ENCODE peak calls at places on chromosomes 12 and 14, in four cellular contexts. L is foreskin keratinocyte, O is AG09309, R is tibial artery. Q is an unnamed sample.

GRCh38 chr14:89365071-89365801 is 51.8 kb downstream of the FOXN3 start:
- DNase-seq in L (no peak), O (no peak), R (no peak), Q (peak)

GRCh38 chr12:52004042-52004648 is 2.6 kb upstream of the TAMALIN start:
- DNase-seq in L (peak), O (no peak), R (no peak), Q (no peak)

GRCh38 chr14:53539489-53540126 is 386.5 kb upstream of the DDHD1 start:
- DNase-seq in L (peak), O (peak), R (peak), Q (no peak)

GRCh38 chr12:53172352-53172751 is 8.2 kb upstream of the ZNF740 start:
- DNase-seq in L (no peak), O (peak), R (no peak), Q (no peak)

GRCh38 chr12:91565246-91565645 is 382.6 kb upstream of the DCN start:
- DNase-seq in L (peak), O (no peak), R (no peak), Q (no peak)

GRCh38 chr12:18859400-18859799 is 121.5 kb downstream of the CAPZA3 start:
- DNase-seq in L (no peak), O (no peak), R (no peak), Q (no peak)

GRCh38 chr12:24948816-24949722 is at the start of gene BCAT1:
- DNase-seq in L (peak), O (peak), R (peak), Q (peak)

GRCh38 chr12:50600364-50600763 is 95.6 kb downstream of the DIP2B start:
- DNase-seq in L (no peak), O (no peak), R (no peak), Q (no peak)

GRCh38 chr14:64715628-64716412 is 11.6 kb downstream of the PLEKHG3 start:
- DNase-seq in L (peak), O (no peak), R (peak), Q (no peak)

GRCh38 chr12:12882288-12882687 is 9.1 kb upstream of the GPRC5A start:
- DNase-seq in L (no peak), O (no peak), R (no peak), Q (no peak)

GRCh38 chr14:36817071-36817930 is 155.6 kb downstream of the PAX9 start:
- DNase-seq in L (no peak), O (no peak), R (no peak), Q (no peak)

GRCh38 chr12:3753549-3754284 is 808 bp upstream of the CRACR2A start:
- DNase-seq in L (no peak), O (no peak), R (no peak), Q (peak)

GRCh38 chr14:51604078-51604477 is 47.6 kb upstream of the FRMD6 start:
- DNase-seq in L (peak), O (peak), R (no peak), Q (no peak)

GRCh38 chr12:91144053-91144452 is 32.8 kb upstream of the LUM start:
- DNase-seq in L (peak), O (no peak), R (no peak), Q (no peak)

GRCh38 chr14:103058209-103059055 is 1.1 kb upstream of the CDC42BPB start:
- DNase-seq in L (peak), O (no peak), R (peak), Q (no peak)

GRCh38 chr12:66014818-66015217 is 115.7 kb downstream of the LLPH start:
- DNase-seq in L (peak), O (peak), R (no peak), Q (no peak)

GRCh38 chr14:46661728-46662127 is 10.1 kb upstream of the RPL10L start:
- DNase-seq in L (no peak), O (no peak), R (no peak), Q (no peak)

GRCh38 chr12:93245543-93245942 is 132.2 kb upstream of the NUDT4 start:
- DNase-seq in L (no peak), O (no peak), R (no peak), Q (no peak)

GRCh38 chr12:14849664-14850063 is 6.3 kb upstream of the ART4 start:
- DNase-seq in L (peak), O (no peak), R (no peak), Q (no peak)

GRCh38 chr12:124007810-124008570 is 35.0 kb downstream of the ZNF664 start:
- DNase-seq in L (no peak), O (no peak), R (no peak), Q (no peak)

GRCh38 chr14:32010561-32011188 is 66.4 kb upstream of the ARHGAP5 start:
- DNase-seq in L (peak), O (no peak), R (no peak), Q (no peak)

GRCh38 chr12:90854136-90854689 is 100.8 kb downstream of the CCER1 start:
- DNase-seq in L (peak), O (peak), R (no peak), Q (no peak)

GRCh38 chr14:84785997-84786396 is 743.9 kb upstream of the FLRT2 start:
- DNase-seq in L (no peak), O (no peak), R (no peak), Q (no peak)

GRCh38 chr14:101064121-101064661 is 160.7 kb upstream of the RTL1 start:
- DNase-seq in L (no peak), O (no peak), R (peak), Q (peak)

GRCh38 chr14:32913725-32914124 is 25.0 kb upstream of the NPAS3 start:
- DNase-seq in L (peak), O (no peak), R (no peak), Q (no peak)

GRCh38 chr14:62168564-62169155 is 406.4 kb downstream of the SNAPC1 start:
- DNase-seq in L (no peak), O (no peak), R (no peak), Q (no peak)

GRCh38 chr12:96049096-96049495 is 13.7 kb upstream of the LTA4H start:
- DNase-seq in L (no peak), O (no peak), R (no peak), Q (no peak)

GRCh38 chr14:75188520-75189267 is 12.3 kb upstream of the TMED10 start:
- DNase-seq in L (no peak), O (no peak), R (no peak), Q (peak)

GRCh38 chr12:21650997-21651396 is 6.6 kb downstream of the LDHB start:
- DNase-seq in L (no peak), O (no peak), R (no peak), Q (no peak)

GRCh38 chr12:48602192-48602989 is 32.5 kb upstream of the LALBA start:
- DNase-seq in L (peak), O (no peak), R (no peak), Q (no peak)

GRCh38 chr12:14904854-14905253 is 19.2 kb upstream of the MGP start:
- DNase-seq in L (no peak), O (no peak), R (no peak), Q (no peak)

GRCh38 chr12:114784526-114784925 is 100.6 kb upstream of the TBX3 start:
- DNase-seq in L (no peak), O (no peak), R (no peak), Q (no peak)

DNA sequence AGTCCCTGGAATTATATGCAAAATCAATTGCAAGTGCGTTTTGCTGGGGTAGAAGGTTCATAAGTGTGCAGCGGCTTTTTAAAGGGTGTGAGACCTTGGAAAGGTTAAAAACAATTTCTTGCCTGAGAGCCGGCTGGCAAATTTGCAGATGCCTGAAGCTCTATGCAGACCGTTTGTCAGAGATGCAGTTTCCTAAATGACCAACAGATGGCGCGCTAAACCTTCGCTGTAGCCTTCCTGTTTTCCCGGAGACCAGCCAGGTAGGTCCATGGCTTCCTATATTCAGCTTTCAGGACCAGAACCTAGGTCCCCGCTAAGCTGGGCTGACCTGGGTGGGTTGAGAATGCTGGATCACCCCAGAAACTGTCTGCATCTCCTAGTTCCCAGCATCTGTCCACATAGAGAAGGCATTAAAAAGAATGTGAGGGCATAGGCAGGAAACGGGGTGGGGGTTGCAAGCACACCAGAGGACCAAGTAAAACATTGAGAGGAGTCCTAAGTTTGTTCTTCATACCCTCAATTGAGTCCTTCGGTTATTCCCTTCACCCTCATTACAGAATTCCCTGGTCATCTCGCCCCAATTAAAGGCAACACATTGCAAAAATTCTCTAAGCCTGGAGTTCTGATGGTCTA is 5.7 kb upstream of the NOS1 start:
- DNase-seq in L (peak), O (peak), R (peak), Q (no peak)
- TF ChIP-seq CTCF in L (peak), O (peak), R (peak), Q (peak)

DNA sequence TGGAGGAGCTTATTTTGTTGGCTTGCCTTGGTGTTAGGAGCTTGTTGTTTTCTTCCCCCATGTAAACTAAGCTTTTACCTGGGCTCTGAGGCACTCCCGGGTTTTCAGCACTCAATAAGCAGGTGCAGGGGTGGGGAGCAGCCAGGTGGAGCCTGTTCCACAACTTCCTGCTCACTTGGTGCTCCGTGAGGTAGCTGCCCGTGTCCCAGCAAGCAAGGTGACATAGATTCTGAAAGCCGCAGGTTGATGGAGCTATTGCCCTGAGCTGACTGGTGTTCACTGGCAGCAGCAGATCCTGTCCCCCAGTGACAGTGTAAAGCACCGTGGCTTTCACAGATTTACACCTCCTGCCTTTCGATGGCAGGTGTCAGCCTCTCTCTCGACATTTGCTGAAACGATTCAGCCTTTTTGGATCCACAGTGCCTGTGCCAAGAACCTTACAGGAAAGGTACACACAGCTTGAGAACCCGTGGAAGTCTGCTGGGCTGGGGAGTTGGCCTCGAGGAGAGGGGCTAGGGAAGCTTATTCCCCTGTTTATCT is 295.7 kb upstream of the FKBP4 start:
- DNase-seq in L (no peak), O (no peak), R (no peak), Q (no peak)
- TF ChIP-seq CTCF in L (no peak), O (no peak), R (no peak), Q (no peak)

GRCh38 chr12:69649529-69649928 is 38.8 kb upstream of the LRRC10 start:
- DNase-seq in L (no peak), O (no peak), R (no peak), Q (no peak)
- TF ChIP-seq CTCF in L (no peak), O (no peak), R (no peak), Q (no peak)

DNA sequence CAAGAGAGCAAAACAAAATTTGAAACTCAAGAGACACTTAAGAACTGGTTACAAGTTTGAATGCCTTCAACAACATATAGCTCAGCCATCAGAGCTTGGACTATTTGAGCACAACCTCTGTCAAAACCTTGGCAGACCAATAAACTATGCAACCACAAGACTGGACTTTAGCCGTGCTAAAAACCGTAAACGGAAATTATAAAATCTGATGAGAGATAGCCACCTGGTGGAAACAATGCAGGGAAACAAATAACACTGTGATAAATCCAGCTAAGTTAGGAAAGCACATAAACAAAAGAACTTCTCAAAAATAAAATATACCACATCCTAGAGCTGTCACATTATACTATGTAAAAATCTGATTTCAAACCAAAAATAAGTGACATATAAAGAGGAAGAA is 1074.2 kb upstream of the NOVA1 start:
- DNase-seq in L (no peak), O (no peak), R (no peak), Q (no peak)
- TF ChIP-seq CTCF in L (no peak), O (no peak), R (no peak), Q (no peak)

DNA sequence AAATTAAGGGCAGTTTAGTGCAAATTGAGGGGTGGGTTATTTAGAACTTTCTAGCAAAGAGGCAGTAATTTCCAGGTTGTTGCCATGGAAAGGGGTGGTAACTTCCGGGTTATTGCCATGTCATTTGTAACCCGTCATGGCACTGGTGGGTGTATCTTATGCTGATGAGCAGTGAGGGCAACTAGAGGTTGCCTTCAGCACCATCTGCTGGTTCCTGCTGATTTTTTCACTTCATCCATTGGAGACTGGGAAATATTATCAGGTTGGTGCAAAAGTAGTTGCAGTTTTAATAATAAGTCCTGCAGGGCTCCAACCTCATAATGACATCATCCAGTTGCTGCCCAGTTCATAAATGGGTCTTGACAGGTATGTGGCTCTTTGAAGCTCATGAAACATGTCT is 24.4 kb upstream of the SERPINA4 start:
- DNase-seq in L (peak), O (no peak), R (no peak), Q (no peak)
- TF ChIP-seq CTCF in L (peak), O (peak), R (no peak), Q (no peak)

GRCh38 chr12:6960291-6961277 is 9.4 kb downstream of the PTPN6 start:
- DNase-seq in L (no peak), O (no peak), R (peak), Q (no peak)
- TF ChIP-seq CTCF in L (no peak), O (peak), R (no peak), Q (peak)

GRCh38 chr14:73785834-73786631 is 65.6 kb upstream of the PTGR2 start:
- DNase-seq in L (peak), O (peak), R (peak), Q (peak)
- TF ChIP-seq CTCF in L (peak), O (peak), R (peak), Q (peak)

GRCh38 chr12:106954462-106955376 is 988 bp upstream of the TMEM263 start:
- DNase-seq in L (no peak), O (no peak), R (peak), Q (no peak)

GRCh38 chr12:106957617-106958016 is 1.9 kb downstream of the TMEM263 start:
- DNase-seq in L (no peak), O (no peak), R (no peak), Q (no peak)

GRCh38 chr12:106953352-106954260 is 2.1 kb upstream of the TMEM263 start:
- DNase-seq in L (peak), O (no peak), R (no peak), Q (no peak)

GRCh38 chr12:106955377-106956047 is at the start of gene TMEM263:
- DNase-seq in L (peak), O (peak), R (peak), Q (peak)

GRCh38 chr12:106956048-106956935 is 585 bp downstream of the TMEM263 start:
- DNase-seq in L (peak), O (peak), R (peak), Q (no peak)
- TF ChIP-seq CTCF in L (peak), O (no peak), R (peak), Q (no peak)

GRCh38 chr12:79858518-79858917 is 76.4 kb downstream of the PPP1R12A start:
- DNase-seq in L (no peak), O (no peak), R (no peak), Q (no peak)

DNA sequence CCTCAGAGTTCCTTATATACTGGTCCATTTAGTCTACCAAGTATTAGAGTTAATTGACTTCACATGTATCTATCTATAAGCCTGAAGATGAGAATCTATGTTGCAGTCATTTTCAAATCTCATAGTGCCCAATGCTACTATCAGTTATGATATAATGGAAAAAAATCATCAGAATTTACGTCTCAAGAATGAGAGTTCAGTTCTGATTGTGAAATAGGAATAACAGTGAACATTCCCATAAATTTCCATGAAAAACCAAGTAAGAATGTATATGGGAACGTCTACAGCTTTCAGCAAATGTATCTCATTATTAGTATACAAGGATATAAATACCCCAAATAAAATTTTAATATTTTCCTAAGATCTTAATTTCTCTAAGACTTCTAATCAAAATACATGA is 77.2 kb downstream of the PPP1R12A start:
- DNase-seq in L (no peak), O (no peak), R (no peak), Q (no peak)
- TF ChIP-seq CTCF in L (no peak), O (no peak), R (no peak), Q (no peak)

DNA sequence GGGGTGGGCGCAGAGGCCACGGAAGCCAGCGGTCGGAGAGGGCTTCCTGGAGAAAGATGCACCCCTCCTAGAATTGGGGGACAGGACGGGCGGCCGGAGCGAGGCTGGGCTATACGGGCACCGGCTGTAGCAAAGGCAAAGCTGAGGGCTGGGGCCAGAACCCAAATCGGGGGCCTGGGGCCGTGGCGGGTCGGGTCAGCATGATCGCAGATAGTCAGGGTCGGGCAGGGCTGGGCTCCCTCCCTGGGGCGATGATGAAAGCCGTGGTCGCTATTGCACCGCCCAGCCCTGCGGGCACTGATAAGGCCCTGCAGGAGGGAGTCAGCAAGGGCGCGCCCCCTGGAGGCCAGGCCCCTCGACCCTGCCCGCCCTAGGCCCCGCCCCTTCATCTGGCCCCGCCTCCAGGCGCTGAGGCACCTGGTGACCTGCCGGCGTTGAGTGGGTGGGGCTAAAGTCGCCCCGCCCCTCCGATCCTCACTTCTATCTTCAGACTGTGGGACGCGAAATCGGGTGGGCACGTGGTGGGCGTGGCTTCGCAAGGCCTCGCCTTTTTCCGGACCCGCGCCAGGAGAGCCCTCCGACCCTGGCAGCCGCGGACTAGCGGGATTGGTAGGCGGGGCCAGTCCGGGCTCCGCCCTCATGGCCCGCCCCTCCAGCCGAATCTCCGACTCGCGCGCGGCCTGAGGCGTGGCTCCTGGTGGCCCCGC is 421 bp upstream of the SH2B3 start:
- DNase-seq in L (peak), O (no peak), R (peak), Q (peak)
- TF ChIP-seq CTCF in L (peak), O (peak), R (peak), Q (peak)

Q was measured in CD14-positive monocyte.